ENCODE peak calls at places on chromosomes 4 and X, in nine cellular contexts. N is naive B cell, A is fibroblast of the aortic adventitia, F is omental fat pad, O is AG08395, B is left ventricle myocardium inferior, V is T-helper 2 cell, J is ovary, K is iris pigment epithelial cell. G is an unnamed sample.

GRCh38 chrX:56248492-56248891 is 16.3 kb downstream of the KLF8 start:
- DNase-seq in N (peak), A (peak), F (no peak), O (peak), B (peak), V (no peak), J (peak), K (peak), G (no peak)

GRCh38 chr4:107721436-107722090 is 1.5 kb upstream of the PAPSS1 start:
- DNase-seq in N (peak), A (no peak), F (no peak), O (no peak), B (no peak), V (peak), J (peak), K (no peak), G (no peak)

GRCh38 chr4:26176621-26177121 is 144.1 kb upstream of the RBPJ start:
- DNase-seq in N (no peak), A (peak), F (no peak), O (peak), B (no peak), V (no peak), J (no peak), K (peak), G (no peak)

GRCh38 chrX:118729043-118729652 is 1.7 kb downstream of the IL13RA1 start:
- DNase-seq in N (no peak), A (no peak), F (no peak), O (no peak), B (no peak), V (no peak), J (no peak), K (no peak), G (no peak)

GRCh38 chr4:189299706-189300105 is 641.0 kb upstream of the FRG1 start:
- DNase-seq in N (no peak), A (no peak), F (no peak), O (no peak), B (no peak), V (no peak), J (no peak), K (no peak), G (no peak)

GRCh38 chr4:140286503-140286902 is 86.9 kb upstream of the SCOC start:
- DNase-seq in N (no peak), A (no peak), F (no peak), O (peak), B (no peak), V (no peak), J (peak), K (no peak), G (no peak)

GRCh38 chr4:5433196-5433595 is 275.2 kb downstream of the EVC2 start:
- DNase-seq in N (no peak), A (no peak), F (no peak), O (no peak), B (no peak), V (no peak), J (no peak), K (no peak), G (no peak)

GRCh38 chr4:2415213-2415612 is 3.2 kb downstream of the ZFYVE28 start:
- DNase-seq in N (no peak), A (no peak), F (no peak), O (no peak), B (no peak), V (no peak), J (no peak), K (no peak), G (no peak)

GRCh38 chr4:87848622-87849351 is 16.0 kb downstream of the MEPE start:
- DNase-seq in N (peak), A (peak), F (no peak), O (peak), B (peak), V (no peak), J (peak), K (peak), G (peak)

GRCh38 chr4:109185951-109186350 is 116.5 kb downstream of the COL25A1 start:
- DNase-seq in N (no peak), A (no peak), F (no peak), O (no peak), B (no peak), V (no peak), J (no peak), K (no peak), G (no peak)

GRCh38 chrX:56530011-56530410 is 33.4 kb upstream of the UBQLN2 start:
- DNase-seq in N (no peak), A (no peak), F (no peak), O (no peak), B (no peak), V (no peak), J (no peak), K (no peak), G (no peak)

GRCh38 chr4:179292443-179292842 is 1850.2 kb upstream of the AGA start:
- DNase-seq in N (no peak), A (no peak), F (no peak), O (no peak), B (no peak), V (no peak), J (no peak), K (no peak), G (no peak)

GRCh38 chrX:145190801-145191389 is 56.4 kb upstream of the SPANXN1 start:
- DNase-seq in N (no peak), A (peak), F (no peak), O (no peak), B (no peak), V (no peak), J (no peak), K (peak), G (no peak)

GRCh38 chr4:682490-683172 is 6.3 kb downstream of the SLC49A3 start:
- DNase-seq in N (no peak), A (no peak), F (no peak), O (no peak), B (no peak), V (no peak), J (peak), K (no peak), G (no peak)

GRCh38 chr4:100289980-100290379 is 99.7 kb upstream of the DDIT4L start:
- DNase-seq in N (no peak), A (peak), F (no peak), O (peak), B (no peak), V (no peak), J (no peak), K (peak), G (no peak)

GRCh38 chr4:33061727-33062126 is 2341.6 kb downstream of the PCDH7 start:
- DNase-seq in N (no peak), A (no peak), F (no peak), O (no peak), B (no peak), V (no peak), J (no peak), K (no peak), G (no peak)

GRCh38 chr4:66178901-66179300 is 508.6 kb upstream of the EPHA5 start:
- DNase-seq in N (no peak), A (peak), F (no peak), O (no peak), B (no peak), V (no peak), J (no peak), K (peak), G (no peak)

GRCh38 chr4:117085185-117085701 is at the start of gene TRAM1L1:
- DNase-seq in N (no peak), A (peak), F (no peak), O (peak), B (peak), V (no peak), J (peak), K (peak), G (peak)

GRCh38 chr4:36081185-36081584 is 163.1 kb downstream of the ARAP2 start:
- DNase-seq in N (no peak), A (no peak), F (no peak), O (no peak), B (no peak), V (no peak), J (no peak), K (no peak), G (no peak)

GRCh38 chrX:13489451-13489850 is 80.0 kb upstream of the EGFL6 start:
- DNase-seq in N (no peak), A (peak), F (no peak), O (peak), B (peak), V (no peak), J (no peak), K (peak), G (no peak)

GRCh38 chrX:10109695-10110094 is 47.1 kb upstream of the CLCN4 start:
- DNase-seq in N (no peak), A (no peak), F (no peak), O (peak), B (peak), V (no peak), J (peak), K (no peak), G (no peak)

GRCh38 chr4:128848461-128848860 is 39.0 kb downstream of the JADE1 start:
- DNase-seq in N (no peak), A (no peak), F (no peak), O (no peak), B (no peak), V (no peak), J (no peak), K (no peak), G (no peak)

GRCh38 chr4:128358231-128358902 is 70.8 kb upstream of the PGRMC2 start:
- DNase-seq in N (no peak), A (peak), F (no peak), O (peak), B (no peak), V (no peak), J (no peak), K (peak), G (no peak)

GRCh38 chr4:153725070-153725810 is 34.6 kb downstream of the RNF175 start:
- DNase-seq in N (no peak), A (peak), F (no peak), O (no peak), B (no peak), V (no peak), J (no peak), K (no peak), G (no peak)

GRCh38 chrX:33138677-33139249 is 72.6 kb downstream of the DMD start:
- DNase-seq in N (no peak), A (peak), F (no peak), O (no peak), B (no peak), V (no peak), J (no peak), K (peak), G (no peak)

GRCh38 chrX:1554469-1555210 is 17.7 kb upstream of the P2RY8 start:
- DNase-seq in N (peak), A (no peak), F (no peak), O (no peak), B (no peak), V (no peak), J (no peak), K (no peak), G (no peak)

GRCh38 chr4:108303488-108304177 is 134.9 kb upstream of the LEF1 start:
- DNase-seq in N (no peak), A (no peak), F (no peak), O (no peak), B (no peak), V (no peak), J (no peak), K (peak), G (no peak)

GRCh38 chrX:47661539-47661938 is 2.6 kb upstream of the UXT start:
- DNase-seq in N (no peak), A (no peak), F (no peak), O (no peak), B (no peak), V (no peak), J (no peak), K (no peak), G (no peak)